ENCODE peak calls at places on chromosomes 12 and 14, in nine cellular contexts. U is A673, S is A549, K is Peyer's patch, A is left ventricle myocardium inferior, E is GM12878, I is aorta, X is RWPE2, V is substantia nigra. R is an unnamed sample.

GRCh38 chr12:108302471-108303311 is 36.4 kb downstream of the CMKLR1 start:
- DNase-seq in V (no peak), A (peak), K (no peak), S (no peak), I (peak), E (no peak), U (no peak), X (no peak), R (peak)

GRCh38 chr14:89598548-89599186 is 181.6 kb upstream of the FOXN3 start:
- DNase-seq in K (no peak), X (no peak), S (no peak), V (no peak), A (no peak), E (no peak), I (no peak), U (no peak), R (no peak)

GRCh38 chr12:28872654-28873268 is 276.3 kb upstream of the FAR2 start:
- DNase-seq in E (no peak), V (no peak), X (no peak), I (no peak), A (no peak), K (no peak), U (peak), S (peak), R (peak)

GRCh38 chr14:76810953-76811400 is 1.7 kb downstream of the ANGEL1 start:
- DNase-seq in X (no peak), V (no peak), K (no peak), U (peak), S (peak), I (no peak), A (no peak), E (no peak), R (no peak)

GRCh38 chr12:44930972-44931600 is 55.0 kb upstream of the NELL2 start:
- DNase-seq in K (no peak), V (no peak), E (no peak), X (no peak), A (no peak), U (peak), I (no peak), S (peak), R (no peak)

GRCh38 chr14:64663174-64663573 is 41.0 kb upstream of the PLEKHG3 start:
- DNase-seq in I (no peak), K (no peak), A (no peak), X (no peak), U (no peak), E (no peak), V (no peak), S (no peak), R (no peak)

GRCh38 chr12:113649256-113649830 is 177.7 kb upstream of the LHX5 start:
- DNase-seq in U (no peak), X (no peak), S (no peak), I (no peak), E (no peak), A (no peak), K (no peak), V (no peak), R (no peak)

GRCh38 chr14:104394606-104394910 is 185.0 kb upstream of the C14orf180 start:
- DNase-seq in K (no peak), I (no peak), X (peak), A (peak), S (no peak), U (no peak), V (no peak), E (no peak), R (no peak)

GRCh38 chr14:103889313-103890051 is 38.8 kb upstream of the TDRD9 start:
- DNase-seq in X (peak), E (no peak), I (no peak), S (no peak), U (no peak), V (no peak), K (peak), A (peak), R (peak)

GRCh38 chr12:107319536-107320030 is 226.2 kb upstream of the CRY1 start:
- DNase-seq in K (no peak), V (no peak), A (no peak), U (peak), S (no peak), E (no peak), I (no peak), X (no peak), R (no peak)

GRCh38 chr14:51386983-51387730 is 147.1 kb downstream of the TMX1 start:
- DNase-seq in E (no peak), A (no peak), I (no peak), V (no peak), K (no peak), S (no peak), X (no peak), U (no peak), R (no peak)

GRCh38 chr14:72738181-72738611 is 155.7 kb downstream of the DPF3 start:
- DNase-seq in K (no peak), U (no peak), E (no peak), V (no peak), X (no peak), I (no peak), A (no peak), S (no peak), R (no peak)

GRCh38 chr14:89240414-89240813 is 176.6 kb downstream of the FOXN3 start:
- DNase-seq in S (no peak), X (no peak), V (no peak), E (no peak), U (no peak), K (no peak), I (no peak), A (no peak), R (no peak)

GRCh38 chr12:48865141-48865440 is 579 bp downstream of the RND1 start:
- DNase-seq in S (no peak), X (no peak), E (no peak), U (no peak), V (no peak), A (no peak), I (no peak), K (no peak), R (no peak)

GRCh38 chr12:6852651-6853354 is 853 bp downstream of the USP5 start:
- DNase-seq in V (no peak), I (peak), X (no peak), K (no peak), A (no peak), E (no peak), S (peak), U (peak), R (peak)

GRCh38 chr12:55935742-55936151 is 4.8 kb downstream of the DGKA start:
- DNase-seq in S (no peak), V (no peak), X (no peak), U (no peak), K (peak), E (no peak), A (peak), I (no peak), R (peak)

GRCh38 chr14:101914083-101914482 is 50.3 kb upstream of the DYNC1H1 start:
- DNase-seq in E (no peak), A (no peak), K (peak), X (no peak), S (no peak), U (no peak), I (no peak), V (no peak), R (no peak)

GRCh38 chr12:66132408-66132807 is 1.9 kb upstream of the LLPH start:
- DNase-seq in S (no peak), X (no peak), K (no peak), U (peak), A (no peak), V (no peak), E (no peak), I (no peak), R (no peak)

GRCh38 chr12:62657363-62657632 is 190.7 kb downstream of the MON2 start:
- DNase-seq in A (no peak), S (no peak), U (no peak), I (no peak), V (no peak), X (no peak), K (no peak), E (no peak), R (no peak)

GRCh38 chr14:103849151-103850013 is 2.0 kb upstream of the PPP1R13B start:
- DNase-seq in E (no peak), V (no peak), U (no peak), S (no peak), X (no peak), K (peak), A (no peak), I (no peak), R (no peak)

GRCh38 chr12:26726956-26727355 is 106.0 kb downstream of the ITPR2 start:
- DNase-seq in S (no peak), K (no peak), I (no peak), V (no peak), X (no peak), E (no peak), U (no peak), A (no peak), R (no peak)

GRCh38 chr12:26721800-26722199 is 111.2 kb downstream of the ITPR2 start:
- DNase-seq in E (no peak), K (no peak), S (peak), X (no peak), I (no peak), A (no peak), V (no peak), U (peak), R (no peak)

GRCh38 chr12:26723379-26724308 is 109.3 kb downstream of the ITPR2 start:
- DNase-seq in E (no peak), I (peak), A (no peak), K (no peak), S (no peak), U (no peak), X (no peak), V (no peak), R (no peak)

GRCh38 chr12:26725517-26725916 is 107.5 kb downstream of the ITPR2 start:
- DNase-seq in S (no peak), X (no peak), A (no peak), K (no peak), V (no peak), U (no peak), E (no peak), I (no peak), R (no peak)

DNA sequence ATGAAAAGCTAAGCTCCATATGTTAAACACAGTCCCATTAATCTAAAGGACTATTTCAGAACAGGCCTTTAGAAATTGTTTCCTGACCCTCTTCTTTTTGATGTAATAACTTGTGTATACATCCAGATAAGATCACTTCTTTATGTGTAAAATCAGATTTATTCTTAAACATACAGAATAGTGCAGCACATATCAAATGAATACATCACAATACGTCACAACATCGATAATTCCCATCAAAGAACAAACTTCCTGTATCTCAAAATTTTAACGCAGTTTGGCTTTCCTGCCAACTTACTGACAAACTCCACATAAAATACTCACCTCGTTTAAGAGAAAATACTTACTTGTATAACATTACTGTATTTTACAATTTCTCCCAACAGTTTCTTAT is 108.7 kb downstream of the ITPR2 start:
- DNase-seq in V (no peak), X (no peak), A (no peak), U (no peak), K (no peak), E (no peak), I (no peak), S (no peak), R (no peak)
- H3K27ac ChIP-seq in V (no peak), X (no peak), A (peak), U (no peak), K (peak), E (no peak), I (no peak), S (no peak), R (no peak)

GRCh38 chr12:27618836-27619235 is 77.4 kb upstream of the REP15 start:
- DNase-seq in A (no peak), X (no peak), I (no peak), K (no peak), V (no peak), U (peak), S (no peak), E (no peak), R (no peak)

GRCh38 chr12:27619308-27619707 is 76.9 kb upstream of the REP15 start:
- DNase-seq in K (no peak), A (no peak), I (no peak), U (peak), V (no peak), S (peak), E (no peak), X (no peak), R (no peak)

GRCh38 chr12:27623645-27624044 is 72.6 kb upstream of the REP15 start:
- DNase-seq in K (no peak), A (no peak), S (no peak), U (no peak), I (no peak), X (no peak), E (no peak), V (no peak), R (no peak)

GRCh38 chr12:27622436-27623185 is 73.6 kb upstream of the REP15 start:
- DNase-seq in V (no peak), K (no peak), I (no peak), E (no peak), X (no peak), S (no peak), U (no peak), A (no peak), R (no peak)

GRCh38 chr12:27620121-27620520 is 76.1 kb upstream of the REP15 start:
- DNase-seq in U (no peak), S (no peak), X (no peak), E (no peak), V (no peak), A (no peak), I (no peak), K (no peak), R (no peak)
- H3K27ac ChIP-seq in U (no peak), S (peak), X (peak), E (no peak), V (no peak), A (peak), I (peak), K (no peak), R (no peak)

DNA sequence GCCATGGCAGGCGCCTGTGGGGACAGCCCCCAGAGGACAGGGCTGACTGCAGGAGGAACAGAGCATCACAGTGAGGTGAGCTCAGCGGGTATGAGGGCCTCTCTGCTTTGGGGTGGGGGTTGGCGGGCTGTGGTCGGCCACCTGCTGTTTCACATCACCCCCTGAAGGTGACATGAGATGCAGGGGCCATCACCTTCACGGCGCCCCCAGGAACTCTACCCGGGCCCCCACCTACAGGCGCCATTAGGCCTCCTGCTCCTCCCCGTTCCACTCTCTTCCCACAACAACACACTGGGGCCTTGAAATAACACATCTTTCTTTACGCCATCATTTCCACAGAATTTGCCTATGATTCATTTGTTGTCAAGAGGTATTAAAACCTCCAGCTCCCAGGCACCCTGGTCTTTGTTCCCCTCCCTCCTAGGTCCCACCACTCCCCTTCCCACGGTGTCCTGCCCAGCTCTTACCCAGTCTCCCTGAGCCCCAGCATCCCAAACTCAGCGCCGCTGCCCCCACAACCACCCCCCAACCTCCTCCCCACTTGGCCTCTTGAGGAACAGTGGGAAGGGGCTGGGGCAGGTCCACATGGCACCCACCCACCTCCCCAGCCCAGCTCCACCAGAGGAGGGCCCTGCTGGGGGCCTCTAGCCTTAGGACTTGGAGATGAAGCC is 12.7 kb upstream of the HDAC7 start:
- DNase-seq in A (no peak), I (peak), V (no peak), S (no peak), U (no peak), X (no peak), E (no peak), K (no peak), R (peak)
- H3K27ac ChIP-seq in A (no peak), I (no peak), V (no peak), S (peak), U (no peak), X (no peak), E (peak), K (no peak), R (no peak)

GRCh38 chr12:98421336-98421735 is 94.1 kb upstream of the TMPO start:
- DNase-seq in S (no peak), K (no peak), X (no peak), A (no peak), I (no peak), E (no peak), U (no peak), V (no peak), R (no peak)

GRCh38 chr12:98422809-98423208 is 92.6 kb upstream of the TMPO start:
- DNase-seq in V (no peak), A (no peak), S (no peak), U (peak), I (no peak), K (peak), E (no peak), X (no peak), R (no peak)

GRCh38 chr12:98420403-98420800 is 95.0 kb upstream of the TMPO start:
- DNase-seq in A (no peak), V (no peak), E (no peak), X (no peak), I (no peak), S (no peak), K (no peak), U (no peak), R (no peak)

GRCh38 chr12:98423963-98424362 is 91.4 kb upstream of the TMPO start:
- DNase-seq in S (no peak), K (no peak), X (no peak), V (no peak), U (no peak), I (no peak), E (no peak), A (no peak), R (no peak)

GRCh38 chr12:98422359-98422758 is 93.0 kb upstream of the TMPO start:
- DNase-seq in K (no peak), E (no peak), U (no peak), X (no peak), A (peak), S (no peak), V (no peak), I (no peak), R (peak)
- H3K27ac ChIP-seq in K (no peak), E (no peak), U (no peak), X (no peak), A (no peak), S (peak), V (no peak), I (no peak), R (no peak)

GRCh38 chr12:124837958-124838803 is 25.5 kb downstream of the SCARB1 start:
- DNase-seq in S (peak), X (peak), A (peak), E (no peak), V (no peak), K (peak), U (peak), I (peak), R (peak)
- H3K27ac ChIP-seq in S (peak), X (peak), A (peak), E (no peak), V (peak), K (peak), U (no peak), I (no peak), R (peak)

GRCh38 chr14:34449819-34450541 is 12.1 kb downstream of the SPTSSA start:
- DNase-seq in V (no peak), S (no peak), A (no peak), U (no peak), X (no peak), E (no peak), I (no peak), K (no peak), R (no peak)
- H3K27ac ChIP-seq in V (no peak), S (no peak), A (no peak), U (no peak), X (no peak), E (no peak), I (no peak), K (no peak), R (no peak)

GRCh38 chr14:100192250-100192671 is 32.8 kb upstream of the DEGS2 start:
- DNase-seq in X (no peak), U (no peak), E (no peak), K (no peak), S (no peak), I (peak), V (no peak), A (peak), R (peak)
- H3K27ac ChIP-seq in X (peak), U (peak), E (peak), K (peak), S (peak), I (no peak), V (peak), A (peak), R (peak)